ENCODE peak calls at places on chromosomes 4 and X, in four cellular contexts. Q, K, P and C are unnamed samples.
A peak's percentile ranks its signal among the peaks of the same experiment; 100 is the strongest.

GRCh38 chrX:43655151-43655676 is 885 bp upstream of the MAOA start:
- DNase-seq in Q (peak; percentile 19), P (peak; percentile 13), K (peak; percentile 86), C (no peak)

GRCh38 chr4:174273960-174274359 is 9.5 kb downstream of the FBXO8 start:
- DNase-seq in P (no peak), K (no peak), Q (no peak), C (no peak)

GRCh38 chr4:53654300-53654758 is 63.0 kb upstream of the LNX1 start:
- DNase-seq in Q (no peak), P (no peak), K (no peak), C (peak; percentile 27)

GRCh38 chrX:119201570-119201969 is 34.5 kb upstream of the PGRMC1 start:
- DNase-seq in P (no peak), K (no peak), Q (no peak), C (no peak)

GRCh38 chr4:77036206-77036605 is 39.6 kb downstream of the CCNI start:
- DNase-seq in P (no peak), K (no peak), Q (no peak), C (no peak)

GRCh38 chr4:184123009-184123408 is 94.7 kb downstream of the ENPP6 start:
- DNase-seq in Q (no peak), K (peak; percentile 21), P (no peak), C (no peak)

GRCh38 chr4:26964512-26964911 is 103.9 kb downstream of the STIM2 start:
- DNase-seq in Q (no peak), P (no peak), K (no peak), C (no peak)

GRCh38 chr4:1409079-1409805 is 3.0 kb upstream of the NKX1-1 start:
- DNase-seq in Q (peak; percentile 41), K (peak; percentile 66), P (no peak), C (peak; percentile 34)

GRCh38 chrX:85501349-85501748 is 121.9 kb upstream of the POF1B start:
- DNase-seq in P (no peak), K (no peak), Q (no peak), C (no peak)

GRCh38 chr4:71860643-71861042 is 76.8 kb upstream of the GC start:
- DNase-seq in K (no peak), P (no peak), Q (no peak), C (no peak)

GRCh38 chr4:102578819-102579218 is 77.7 kb downstream of the NFKB1 start:
- DNase-seq in P (no peak), K (no peak), Q (no peak), C (no peak)

GRCh38 chr4:3317011-3317655 is 24.3 kb downstream of the RGS12 start:
- DNase-seq in P (no peak), Q (no peak), K (peak; percentile 81), C (no peak)

GRCh38 chr4:134885436-134885835 is 683.8 kb upstream of the PABPC4L start:
- DNase-seq in K (no peak), Q (no peak), P (no peak), C (no peak)

GRCh38 chrX:33726281-33727160 is 405.6 kb downstream of the FAM47A start:
- DNase-seq in P (no peak), K (no peak), Q (no peak), C (no peak)

GRCh38 chrX:103187953-103188475 is 26.9 kb upstream of the BEX4 start:
- DNase-seq in Q (no peak), P (no peak), K (no peak), C (no peak)

GRCh38 chr4:169311643-169312365 is 41.0 kb upstream of the SH3RF1 start:
- DNase-seq in Q (peak; percentile 32), K (no peak), P (no peak), C (peak; percentile 56)

GRCh38 chr4:7705062-7705461 is 234.6 kb downstream of the AFAP1 start:
- DNase-seq in Q (no peak), P (no peak), K (no peak), C (no peak)

GRCh38 chr4:21656832-21657231 is 291.7 kb downstream of the KCNIP4 start:
- DNase-seq in K (no peak), P (no peak), Q (no peak), C (no peak)

GRCh38 chrX:8672176-8672575 is 59.8 kb downstream of the ANOS1 start:
- DNase-seq in P (no peak), Q (no peak), K (no peak), C (no peak)

GRCh38 chr4:173991321-173991720 is 292.1 kb downstream of the FBXO8 start:
- DNase-seq in Q (no peak), K (no peak), P (no peak), C (no peak)

GRCh38 chr4:72568959-72569718 is at the start of gene ADAMTS3:
- DNase-seq in K (peak; percentile 88), P (no peak), Q (no peak), C (peak; percentile 47)

GRCh38 chr4:10095296-10095991 is 21.2 kb downstream of the WDR1 start:
- DNase-seq in Q (no peak), K (no peak), P (no peak), C (no peak)

GRCh38 chrX:10676239-10676971 is 56.0 kb upstream of the MID1 start:
- DNase-seq in P (no peak), Q (no peak), K (no peak), C (no peak)

GRCh38 chrX:103941201-103941975 is 21.0 kb upstream of the TMSB15B start:
- DNase-seq in Q (no peak), P (no peak), K (no peak), C (no peak)

GRCh38 chr4:123889376-123889945 is 492.9 kb downstream of the SPRY1 start:
- DNase-seq in Q (no peak), P (no peak), K (no peak), C (no peak)

GRCh38 chr4:21554510-21554909 is 394.1 kb downstream of the KCNIP4 start:
- DNase-seq in Q (no peak), P (no peak), K (no peak), C (no peak)

GRCh38 chrX:107673933-107674479 is 45.7 kb downstream of the PRPS1 start:
- DNase-seq in P (peak; percentile 71), Q (peak; percentile 64), K (peak; percentile 97), C (peak; percentile 73)

GRCh38 chr4:109672173-109672572 is 31.1 kb downstream of the CASP6 start:
- DNase-seq in K (no peak), Q (no peak), P (no peak), C (no peak)

GRCh38 chr4:11623726-11624037 is 195.0 kb upstream of the HS3ST1 start:
- DNase-seq in P (no peak), Q (no peak), K (no peak), C (peak; percentile 2)

GRCh38 chrX:130539721-130540321 is 138.0 kb downstream of the RBMX2 start:
- DNase-seq in Q (peak; percentile 27), K (peak; percentile 88), P (no peak), C (peak; percentile 45)

GRCh38 chr4:26407466-26407865 is 82.8 kb downstream of the CCKAR start:
- DNase-seq in K (no peak), P (no peak), Q (no peak), C (no peak)

GRCh38 chr4:163976588-163976987 is 482.1 kb downstream of the TMA16 start:
- DNase-seq in K (no peak), Q (no peak), P (no peak), C (no peak)

GRCh38 chr4:93870876-93871458 is 42.4 kb downstream of the ATOH1 start:
- DNase-seq in P (no peak), K (no peak), Q (no peak), C (no peak)

GRCh38 chr4:147480502-147480890 is 401 bp upstream of the EDNRA start:
- DNase-seq in P (no peak), K (no peak), Q (no peak), C (no peak)

GRCh38 chrX:14529288-14529989 is at the start of gene GLRA2:
- DNase-seq in P (no peak), K (no peak), Q (no peak), C (no peak)

GRCh38 chr4:22897520-22898108 is 204.9 kb downstream of the GBA3 start:
- DNase-seq in K (no peak), Q (no peak), P (no peak), C (peak; percentile 28)

DNA sequence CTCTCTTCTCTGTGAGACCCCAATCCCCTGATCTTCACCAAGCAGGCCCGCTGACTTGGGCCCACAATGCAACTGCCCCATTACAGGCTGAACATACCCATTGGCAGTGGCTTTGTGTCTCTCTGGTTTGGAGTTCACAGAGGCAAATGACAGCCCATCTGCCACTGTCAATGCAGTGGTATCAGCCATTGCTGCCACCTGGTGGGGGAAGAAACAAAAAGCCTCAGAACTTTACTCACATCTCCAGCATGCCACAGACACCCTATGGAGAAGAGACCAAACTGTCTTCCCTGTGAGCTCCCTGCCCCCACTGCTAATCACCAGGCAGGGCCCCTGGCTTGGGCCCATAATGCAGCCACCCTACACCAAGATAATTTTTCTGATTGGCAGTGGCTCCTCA is 729.3 kb upstream of the ACTRT1 start:
- DNase-seq in P (no peak), K (no peak), Q (no peak), C (peak; percentile 47)
- TF ChIP-seq CTCF in P (no peak), K (no peak), Q (no peak), C (peak; percentile 33)

DNA sequence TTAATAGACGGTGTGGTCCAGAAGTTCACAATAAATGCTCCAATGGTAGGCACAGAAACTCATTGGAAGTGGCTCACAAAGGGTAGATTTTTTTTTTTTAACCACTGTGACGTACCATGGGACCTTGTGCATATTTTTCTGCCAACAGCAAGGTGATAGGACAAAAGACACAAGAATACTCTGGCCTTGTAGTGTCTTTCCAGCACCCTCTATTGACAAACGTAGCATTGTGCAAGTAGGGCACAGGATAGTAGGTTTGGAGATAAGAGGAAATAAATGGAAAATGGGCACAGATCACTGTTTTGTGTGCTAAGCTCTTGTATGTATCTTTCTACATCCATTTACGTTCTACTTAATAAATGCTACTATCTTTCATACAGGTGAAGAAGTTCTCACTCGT is 2054.9 kb downstream of the PCDH7 start:
- DNase-seq in Q (no peak), P (no peak), K (no peak), C (peak; percentile 3)
- TF ChIP-seq CTCF in Q (no peak), P (no peak), K (no peak), C (peak; percentile 52)

DNA sequence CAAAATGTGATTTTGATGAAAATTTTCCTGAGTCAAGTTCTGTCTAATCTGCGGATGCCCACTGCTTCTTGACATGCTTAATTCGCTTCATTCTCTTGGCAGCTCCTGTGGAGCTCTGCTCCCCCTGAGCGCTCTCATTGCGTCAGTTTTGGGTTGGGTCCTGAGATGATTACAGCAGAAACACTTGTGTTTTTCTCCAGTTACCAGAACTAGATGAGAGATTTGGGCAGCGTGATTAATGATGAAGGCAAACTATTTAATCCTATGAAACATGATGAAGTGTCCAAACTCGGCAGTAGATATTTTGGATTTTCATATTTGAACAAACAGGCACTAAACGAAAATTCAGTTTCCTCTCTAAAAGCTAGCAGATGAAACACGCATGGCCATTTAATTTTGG is 4.2 kb upstream of the CXCL1 start:
- DNase-seq in P (no peak), Q (no peak), K (no peak), C (no peak)
- TF ChIP-seq CTCF in P (no peak), Q (no peak), K (no peak), C (no peak)

DNA sequence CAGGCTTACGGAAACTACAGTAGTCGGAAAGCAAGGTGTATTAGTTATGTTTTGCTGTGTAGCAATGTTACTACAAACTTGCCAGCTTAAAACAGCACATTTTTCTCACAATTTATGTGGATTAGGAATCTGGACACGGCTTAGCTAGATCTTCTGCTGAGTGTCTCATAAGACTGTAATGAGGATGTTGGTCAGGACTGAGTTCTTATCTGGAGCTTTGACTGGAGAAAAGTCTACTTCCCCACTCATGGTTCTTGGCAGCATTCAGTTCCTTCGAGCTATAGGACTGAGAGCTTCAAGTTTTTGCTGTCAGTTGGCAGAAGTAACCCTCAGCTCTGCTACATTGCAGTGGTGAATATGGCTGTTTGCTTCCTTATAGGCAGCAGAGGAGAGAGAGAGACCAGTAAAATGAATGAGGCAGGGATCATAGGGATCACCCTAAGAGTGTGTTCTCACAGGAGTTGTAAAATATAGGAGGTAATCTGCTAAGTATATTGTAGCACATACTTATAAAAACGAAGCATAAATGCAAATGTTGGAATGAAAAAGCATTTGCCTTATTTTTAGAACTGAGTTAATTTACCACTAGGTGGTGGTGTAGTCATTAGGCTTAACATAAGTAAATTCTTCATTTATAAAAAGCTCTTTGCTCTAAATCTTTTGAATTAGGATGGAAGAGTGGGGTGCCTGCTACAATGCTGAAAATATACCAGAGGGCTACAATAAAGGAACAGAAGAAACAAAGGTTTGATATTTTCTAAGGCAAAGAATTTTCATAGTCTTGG is 38.6 kb downstream of the ALG13 start:
- DNase-seq in Q (no peak), K (no peak), P (no peak), C (no peak)
- TF ChIP-seq CTCF in Q (peak; percentile 12), K (no peak), P (no peak), C (peak; percentile 43)